ENCODE peak calls at places on chromosomes 1 and 21, in four cellular contexts. Q is upper lobe of right lung, Y is H9, U is gastrocnemius medialis. L is an unnamed sample.

GRCh38 chr1:81877940-81878339 is 77.2 kb downstream of the ADGRL2 start:
- DNase-seq in U (no peak), Y (no peak), Q (no peak), L (no peak)

GRCh38 chr1:172966844-172967540 is 83.7 kb downstream of the TNFSF18 start:
- DNase-seq in Q (no peak), U (no peak), Y (no peak), L (peak; percentile 80)

GRCh38 chr1:82273816-82274215 is 473.1 kb downstream of the ADGRL2 start:
- DNase-seq in U (no peak), Q (no peak), Y (no peak), L (no peak)

GRCh38 chr1:198676253-198676652 is 37.4 kb downstream of the PTPRC start:
- DNase-seq in U (no peak), Y (no peak), Q (no peak), L (no peak)

GRCh38 chr1:234395297-234395696 is 22.0 kb downstream of the COA6 start:
- DNase-seq in U (no peak), Y (no peak), Q (no peak), L (no peak)

GRCh38 chr1:62530516-62531154 is 66.7 kb upstream of the ANGPTL3 start:
- DNase-seq in Q (peak; percentile 68), U (no peak), Y (peak; percentile 84), L (no peak)

GRCh38 chr1:53477626-53478025 is 18.4 kb downstream of the DMRTB1 start:
- DNase-seq in U (no peak), Y (peak; percentile 20), Q (peak; percentile 35), L (no peak)

GRCh38 chr1:214289574-214290272 is 8.8 kb downstream of the SMYD2 start:
- DNase-seq in U (no peak), Q (no peak), Y (peak; percentile 83), L (no peak)

GRCh38 chr21:43985690-43986251 is 26.3 kb upstream of the TRAPPC10 start:
- DNase-seq in Q (no peak), U (no peak), Y (peak; percentile 77), L (no peak)

GRCh38 chr1:19254416-19254815 is 2.8 kb downstream of the MRTO4 start:
- DNase-seq in Y (no peak), U (no peak), Q (no peak), L (no peak)

GRCh38 chr1:59750612-59751395 is 63.9 kb upstream of the HOOK1 start:
- DNase-seq in U (peak; percentile 24), Q (no peak), Y (no peak), L (peak; percentile 79)

GRCh38 chr21:42777064-42777756 is 102.1 kb downstream of the WDR4 start:
- DNase-seq in Y (no peak), Q (no peak), U (no peak), L (no peak)

GRCh38 chr21:38663282-38663681 is 142.4 kb upstream of the ETS2 start:
- DNase-seq in Q (no peak), Y (no peak), U (no peak), L (no peak)

GRCh38 chr1:177800386-177801058 is 169.3 kb downstream of the SEC16B start:
- DNase-seq in U (peak; percentile 55), Y (no peak), Q (no peak), L (peak; percentile 93)

GRCh38 chr1:46220808-46221207 is 17.7 kb downstream of the LURAP1 start:
- DNase-seq in Y (no peak), U (no peak), Q (no peak), L (no peak)

GRCh38 chr1:49059087-49059486 is 282.4 kb upstream of the BEND5 start:
- DNase-seq in U (no peak), Y (no peak), Q (no peak), L (no peak)

GRCh38 chr1:108831225-108831624 is 25.7 kb downstream of the AKNAD1 start:
- DNase-seq in Y (no peak), U (no peak), Q (no peak), L (no peak)

GRCh38 chr1:98336472-98337118 is 324.9 kb upstream of the SNX7 start:
- DNase-seq in Y (no peak), U (no peak), Q (no peak), L (no peak)

GRCh38 chr1:21302747-21303715 is 12.8 kb upstream of the ECE1 start:
- DNase-seq in U (no peak), Q (no peak), Y (no peak), L (peak; percentile 81)

GRCh38 chr1:96473791-96474452 is 247.7 kb upstream of the PTBP2 start:
- DNase-seq in Q (no peak), U (no peak), Y (no peak), L (peak; percentile 96)

GRCh38 chr1:109985251-109986053 is 887 bp downstream of the AHCYL1 start:
- DNase-seq in Q (no peak), Y (no peak), U (no peak), L (no peak)

GRCh38 chr1:197951617-197952175 is 34.5 kb downstream of the LHX9 start:
- DNase-seq in Q (no peak), U (no peak), Y (no peak), L (no peak)

GRCh38 chr1:15882665-15883064 is 35.2 kb downstream of the SPEN start:
- DNase-seq in Y (no peak), U (no peak), Q (no peak), L (no peak)
- H3K4me1 ChIP-seq in Y (no peaks in the 10 kb centered on the region), U (peaks cover 55% of the 10 kb centered on the region), Q (peaks cover 38% of the 10 kb centered on the region), L (peaks cover 21% of the 10 kb centered on the region)

DNA sequence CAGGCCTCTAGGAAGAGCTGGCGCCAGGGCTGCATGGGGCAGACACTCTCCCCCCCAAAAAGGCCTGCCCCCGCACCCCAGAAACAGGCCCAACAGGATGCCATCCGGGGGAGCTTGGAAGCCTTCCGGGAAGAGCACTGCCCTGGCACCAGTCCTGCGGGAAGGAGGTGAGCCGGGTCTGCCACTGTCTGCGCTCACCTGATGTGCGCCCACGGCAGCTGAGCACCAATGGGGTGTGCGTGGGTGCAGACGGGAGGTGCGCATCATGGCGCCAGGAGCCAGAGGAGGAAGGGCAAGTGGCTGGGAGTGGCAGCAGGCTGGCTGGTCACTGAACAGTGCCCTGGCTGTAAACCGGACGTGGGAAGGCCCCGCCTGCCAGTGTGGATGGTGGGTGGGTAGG is 73.6 kb downstream of the CASZ1 start:
- DNase-seq in Y (no peak), U (no peak), Q (no peak), L (no peak)
- H3K4me1 ChIP-seq in Y (no peaks in the 10 kb centered on the region), U (peaks cover 82% of the 10 kb centered on the region), Q (peaks cover 18% of the 10 kb centered on the region), L (peaks cover 4% of the 10 kb centered on the region)

DNA sequence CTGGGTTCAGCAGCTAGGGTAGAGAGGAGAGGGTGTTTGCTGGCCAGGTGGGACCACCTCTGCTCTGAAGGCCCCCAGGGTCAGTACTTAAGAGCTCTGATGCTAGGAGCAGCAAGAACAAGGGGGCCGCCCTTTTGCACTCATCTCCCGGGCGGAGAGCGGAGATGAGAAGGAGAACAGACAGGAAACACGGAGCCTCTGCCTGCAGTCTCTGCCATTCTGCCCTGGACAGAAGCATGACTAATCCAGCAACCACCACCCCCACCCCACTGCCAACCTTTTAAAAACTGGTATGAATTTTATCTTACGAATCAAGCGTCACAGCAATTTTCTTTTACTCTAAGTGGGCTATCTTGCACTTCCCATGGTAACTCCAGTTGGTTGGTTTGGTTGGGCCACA is 34.5 kb downstream of the PARP1 start:
- DNase-seq in Q (no peak), Y (no peak), U (no peak), L (no peak)
- H3K4me1 ChIP-seq in Q (no peaks in the 10 kb centered on the region), Y (no peaks in the 10 kb centered on the region), U (peaks cover 11% of the 10 kb centered on the region), L (no peaks in the 10 kb centered on the region)

GRCh38 chr1:209769171-209769904 is 13.5 kb downstream of the TRAF3IP3 start:
- DNase-seq in Y (no peak), U (peak; percentile 27), Q (peak; percentile 76), L (peak; percentile 89)

GRCh38 chr1:209767105-209767504 is 11.3 kb downstream of the TRAF3IP3 start:
- DNase-seq in U (no peak), Y (no peak), Q (no peak), L (no peak)

GRCh38 chr1:209769956-209770355 is 14.1 kb downstream of the TRAF3IP3 start:
- DNase-seq in Y (no peak), Q (no peak), U (no peak), L (no peak)

GRCh38 chr1:209767706-209768105 is 11.9 kb downstream of the TRAF3IP3 start:
- DNase-seq in Q (no peak), Y (no peak), U (no peak), L (no peak)

GRCh38 chr1:209768354-209768774 is 12.5 kb downstream of the TRAF3IP3 start:
- DNase-seq in Y (no peak), Q (no peak), U (no peak), L (no peak)
- H3K4me1 ChIP-seq in Y (no peaks in the 10 kb centered on the region), Q (peaks cover 16% of the 10 kb centered on the region), U (peaks cover 9% of the 10 kb centered on the region), L (peaks cover 20% of the 10 kb centered on the region)

DNA sequence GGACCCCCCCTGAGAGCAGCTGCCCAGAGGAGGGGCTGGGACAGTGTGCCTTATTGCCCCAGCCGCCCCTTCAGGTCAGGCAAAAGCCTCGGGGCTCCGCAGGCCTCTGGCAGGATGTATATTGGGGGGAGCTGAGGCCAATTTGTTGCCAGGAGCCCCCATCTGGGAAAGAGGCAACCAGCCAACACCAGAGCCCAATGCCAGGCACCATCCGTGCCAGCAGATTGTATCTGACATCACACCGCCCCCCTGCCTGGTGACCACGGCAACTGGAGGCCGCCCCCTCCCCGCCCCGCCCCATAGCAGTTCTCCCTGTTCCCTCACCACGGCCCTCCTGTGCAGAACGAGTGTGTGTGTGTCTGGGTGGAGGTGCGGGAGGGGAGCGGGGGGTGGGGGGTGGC is 3.6 kb upstream of the PLEKHG5 start:
- DNase-seq in Y (no peak), Q (no peak), U (no peak), L (no peak)
- H3K4me1 ChIP-seq in Y (peaks cover 4% of the 10 kb centered on the region), Q (peaks cover 31% of the 10 kb centered on the region), U (peaks cover 20% of the 10 kb centered on the region), L (peaks cover 18% of the 10 kb centered on the region)

GRCh38 chr1:30760596-30761311 is 3.2 kb upstream of the LAPTM5 start:
- DNase-seq in Q (no peak), U (no peak), Y (no peak), L (no peak)
- H3K4me1 ChIP-seq in Q (peaks cover 13% of the 10 kb centered on the region), U (peaks cover 24% of the 10 kb centered on the region), Y (no peaks in the 10 kb centered on the region), L (peaks cover 14% of the 10 kb centered on the region)

GRCh38 chr1:41626616-41627375 is 142.3 kb upstream of the EDN2 start:
- DNase-seq in Y (peak; percentile 17), U (no peak), Q (no peak), L (peak; percentile 78)
- H3K4me1 ChIP-seq in Y (no peaks in the 10 kb centered on the region), U (peaks cover 8% of the 10 kb centered on the region), Q (peaks cover 23% of the 10 kb centered on the region), L (peaks cover 12% of the 10 kb centered on the region)

DNA sequence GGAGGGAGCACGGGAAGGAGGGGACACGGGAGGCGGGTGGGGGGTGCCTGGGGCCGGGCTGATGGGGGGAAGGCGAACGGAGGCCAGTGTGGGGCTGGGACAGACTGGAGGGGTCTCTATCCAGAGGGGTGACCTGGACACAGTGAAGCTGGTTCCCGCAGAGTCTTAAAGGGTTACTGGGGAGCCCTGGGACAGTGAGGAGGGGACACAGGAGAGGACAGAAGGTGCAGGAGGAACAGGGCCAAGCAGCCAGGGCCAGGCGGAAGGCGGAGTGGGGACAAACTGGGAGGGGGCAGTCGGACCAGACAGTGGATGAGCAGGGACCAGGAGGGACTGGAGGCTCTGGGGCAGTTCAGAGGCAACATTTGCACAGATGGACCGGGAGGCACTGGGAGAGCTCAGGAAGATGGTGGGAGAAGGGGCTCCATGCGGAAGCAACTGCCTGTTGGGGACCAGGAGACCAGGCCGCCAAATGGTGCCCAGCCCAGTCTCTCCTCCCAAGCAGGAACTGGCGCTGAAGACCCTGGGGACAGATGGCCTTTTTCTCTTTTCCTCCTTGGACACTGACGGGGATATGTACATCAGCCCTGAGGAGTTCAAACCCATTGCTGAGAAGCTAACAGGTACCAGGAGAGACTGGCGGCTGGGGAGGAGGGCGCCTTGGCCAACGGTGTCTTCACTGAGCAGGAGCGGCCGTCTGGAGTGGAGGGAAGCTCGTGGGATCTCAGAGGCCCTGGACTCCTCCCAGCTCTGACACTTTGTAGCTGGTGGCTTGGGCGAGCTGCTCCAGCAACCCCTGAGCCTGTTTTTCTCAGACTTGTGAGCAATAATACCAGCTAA is 765 bp downstream of the SELENON start:
- DNase-seq in U (no peak), Q (no peak), Y (no peak), L (no peak)
- H3K4me1 ChIP-seq in U (peaks cover 74% of the 10 kb centered on the region), Q (peaks cover 62% of the 10 kb centered on the region), Y (no peaks in the 10 kb centered on the region), L (no peaks in the 10 kb centered on the region)

L was measured in foreskin keratinocyte.